ENCODE peak calls at places on chromosomes 13 and 19, in six cellular contexts. Y is GM12891, U is H1, F is HepG2, G is GM12878, R is K562. N is an unnamed sample.

GRCh38 chr13:78393286-78393685 is 210.1 kb downstream of the POU4F1 start:
- DNase-seq in G (no peak), U (no peak), R (no peak), Y (no peak), F (no peak), N (no peak)

GRCh38 chr19:19059837-19060611 is 3.8 kb upstream of the SLC25A42 start:
- DNase-seq in G (no peak), F (no peak), Y (no peak), R (peak), U (no peak), N (no peak)

GRCh38 chr19:11447347-11448262 is 12.2 kb downstream of the PRKCSH start:
- DNase-seq in R (no peak), Y (peak), G (no peak), U (no peak), F (no peak), N (no peak)

GRCh38 chr19:34269968-34270621 is 15.7 kb downstream of the GARRE1 start:
- DNase-seq in G (peak), R (no peak), F (peak), Y (peak), U (no peak), N (peak)

GRCh38 chr13:25046985-25047660 is 48.8 kb upstream of the PABPC3 start:
- DNase-seq in G (no peak), Y (no peak), U (peak), F (no peak), R (peak), N (no peak)

GRCh38 chr19:10502524-10503001 is 593 bp downstream of the KEAP1 start:
- DNase-seq in Y (peak), G (peak), F (peak), U (peak), R (peak), N (peak)

GRCh38 chr19:48961051-48961649 is 4.0 kb upstream of the FTL start:
- DNase-seq in Y (no peak), U (peak), F (peak), G (no peak), R (no peak), N (no peak)

GRCh38 chr19:33143897-33144405 is 12.0 kb downstream of the WDR88 start:
- DNase-seq in Y (peak), U (peak), R (peak), F (peak), G (no peak), N (peak)

GRCh38 chr13:110910013-110910890 is 4.6 kb downstream of the ANKRD10 start:
- DNase-seq in R (no peak), F (no peak), Y (no peak), G (no peak), U (no peak), N (no peak)

GRCh38 chr13:33479066-33479465 is 193.5 kb upstream of the STARD13 start:
- DNase-seq in G (no peak), F (no peak), R (no peak), Y (no peak), U (no peak), N (no peak)

DNA sequence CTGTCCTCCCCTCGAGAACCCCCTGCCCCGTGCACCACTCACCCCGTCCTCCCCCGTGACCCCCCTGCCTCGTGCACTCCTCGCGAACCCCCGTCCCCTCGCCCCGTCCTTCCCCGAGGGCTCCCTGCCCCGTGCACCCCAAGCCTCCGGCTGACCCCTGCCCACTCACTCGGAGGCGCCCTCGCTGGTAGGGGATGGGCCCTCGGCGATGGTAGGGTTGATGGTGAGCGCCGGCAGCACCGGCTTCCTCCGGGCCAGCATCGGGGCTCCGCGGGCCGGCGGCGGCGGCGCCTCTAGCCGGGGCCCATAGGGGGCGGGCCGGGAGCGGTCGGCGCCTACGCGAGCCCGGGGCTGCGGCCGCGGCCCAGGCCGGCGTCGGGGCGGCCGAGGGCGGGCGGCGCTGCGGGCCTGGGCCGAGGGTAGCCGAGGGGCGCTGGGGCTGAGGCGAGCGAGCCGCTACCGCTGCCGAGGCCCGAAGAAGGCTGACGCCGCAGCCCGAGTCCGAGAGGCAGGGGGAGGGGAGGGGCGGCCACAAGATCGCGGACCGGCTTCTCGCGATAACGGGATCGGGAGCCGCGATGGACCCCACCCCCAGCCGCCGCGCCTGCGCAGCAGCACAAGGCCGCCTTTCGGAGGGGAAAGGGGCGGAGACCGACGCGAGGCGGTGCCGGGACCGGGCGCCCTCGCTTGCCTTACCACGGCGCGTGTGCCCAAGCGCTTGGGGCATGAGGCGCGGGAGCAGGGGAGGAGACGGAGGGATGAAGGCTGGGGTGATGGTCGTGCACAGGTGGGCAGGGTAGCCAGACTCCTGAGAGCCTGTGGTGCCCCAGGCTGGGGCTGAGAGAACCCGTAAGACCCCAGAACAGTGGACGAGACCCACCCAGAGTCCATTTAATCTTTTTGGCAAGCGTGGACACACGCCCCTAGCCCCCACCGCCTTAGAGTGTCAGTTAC is at the start of gene MAP2K2:
- DNase-seq in Y (peak), G (peak), R (peak), F (peak), U (peak), N (peak)
- TF ChIP-seq POLR2A in Y (peak), G (peak), R (peak), F (peak), U (peak), N (peak)

GRCh38 chr19:38538386-38538785 is 79.4 kb downstream of the MAP4K1 start:
- DNase-seq in F (no peak), G (no peak), R (no peak), Y (no peak), U (no peak), N (no peak)
- TF ChIP-seq POLR2AphosphoS5 in F (no peak), G (no peak), R (no peak), Y (no peak), U (no peak), N (no peak)

GRCh38 chr13:113088691-113089020 is 16.9 kb upstream of the F7 start:
- DNase-seq in F (no peak), G (no peak), Y (no peak), U (no peak), R (no peak), N (no peak)

GRCh38 chr13:113090806-113091205 is 14.8 kb upstream of the F7 start:
- DNase-seq in R (no peak), G (no peak), U (no peak), Y (no peak), F (no peak), N (no peak)

GRCh38 chr13:113090415-113090770 is 15.2 kb upstream of the F7 start:
- DNase-seq in U (no peak), F (no peak), G (no peak), R (no peak), Y (no peak), N (no peak)

GRCh38 chr13:113091211-113091771 is 14.3 kb upstream of the F7 start:
- DNase-seq in Y (no peak), R (no peak), F (no peak), U (no peak), G (no peak), N (no peak)

GRCh38 chr13:113089693-113090414 is 15.7 kb upstream of the F7 start:
- DNase-seq in G (no peak), R (no peak), F (no peak), Y (no peak), U (no peak), N (no peak)
- TF ChIP-seq TAF1 in G (no peak), R (no peak), F (no peak), Y (no peak), U (no peak), N (no peak)

GRCh38 chr13:59172076-59172475 is 991.7 kb downstream of the DIAPH3 start:
- DNase-seq in Y (no peak), U (no peak), G (no peak), R (no peak), F (no peak), N (no peak)

GRCh38 chr13:59166174-59166573 is 997.6 kb downstream of the DIAPH3 start:
- DNase-seq in R (no peak), Y (no peak), F (no peak), G (no peak), U (no peak), N (no peak)
- TF ChIP-seq POLR2A in R (no peak), Y (no peak), F (no peak), G (no peak), U (no peak), N (no peak)

GRCh38 chr13:22311734-22312404 is 641.0 kb downstream of the FGF9 start:
- DNase-seq in U (no peak), G (no peak), F (no peak), Y (no peak), R (no peak), N (no peak)

GRCh38 chr13:22312405-22312803 is 641.5 kb downstream of the FGF9 start:
- DNase-seq in U (no peak), Y (no peak), F (no peak), R (no peak), G (no peak), N (no peak)

GRCh38 chr13:22316494-22317025 is 645.7 kb downstream of the FGF9 start:
- DNase-seq in Y (no peak), U (no peak), R (no peak), G (no peak), F (no peak), N (no peak)
- TF ChIP-seq POLR2AphosphoS5 in Y (no peak), U (no peak), R (no peak), G (no peak), F (no peak), N (no peak)